ENCODE peak calls at places on chromosome 1, in four cellular contexts. L, R, F and O are unnamed samples.

GRCh38 chr1:164841723-164842465 is 282.9 kb downstream of the PBX1 start:
- ATAC-seq in R (no peak), L (no peak), F (no peak), O (no peak)

GRCh38 chr1:155184835-155185782 is 11.5 kb downstream of the TRIM46 start:
- ATAC-seq in F (peak; percentile 70), R (no peak), L (no peak), O (no peak)

GRCh38 chr1:217494767-217495166 is 136.1 kb downstream of the GPATCH2 start:
- ATAC-seq in L (no peak), F (no peak), R (no peak), O (no peak)

GRCh38 chr1:67005068-67005467 is 48.9 kb downstream of the SLC35D1 start:
- ATAC-seq in R (no peak), F (no peak), L (no peak), O (no peak)

GRCh38 chr1:110203021-110203661 is 7.0 kb upstream of the KCNC4 start:
- ATAC-seq in R (peak; percentile 76), L (peak; percentile 75), F (peak; percentile 50), O (peak; percentile 62)

GRCh38 chr1:164611754-164612642 is 53.0 kb downstream of the PBX1 start:
- ATAC-seq in F (peak; percentile 99), L (no peak), R (no peak), O (no peak)

GRCh38 chr1:172269084-172269483 is 151.4 kb upstream of the C1orf105 start:
- ATAC-seq in L (no peak), R (no peak), F (peak; percentile 92), O (no peak)

GRCh38 chr1:173297798-173298391 is 90.8 kb upstream of the TNFSF4 start:
- ATAC-seq in R (no peak), L (peak; percentile 93), F (no peak), O (peak; percentile 87)

GRCh38 chr1:28853033-28853742 is 41.2 kb downstream of the OPRD1 start:
- ATAC-seq in F (no peak), R (no peak), L (no peak), O (no peak)

GRCh38 chr1:94947453-94947852 is 20.5 kb upstream of the CNN3 start:
- ATAC-seq in F (no peak), R (no peak), L (no peak), O (no peak)

GRCh38 chr1:85583355-85584263 is 3.0 kb downstream of the CCN1 start:
- ATAC-seq in L (no peak), R (no peak), F (no peak), O (no peak)

GRCh38 chr1:66343569-66344325 is 190.2 kb upstream of the SGIP1 start:
- ATAC-seq in L (no peak), R (no peak), F (no peak), O (no peak)

GRCh38 chr1:27664291-27664690 is 7.7 kb downstream of the IFI6 start:
- ATAC-seq in R (no peak), F (no peak), L (no peak), O (no peak)

GRCh38 chr1:60988827-60989363 is 93.5 kb upstream of the NFIA start:
- ATAC-seq in F (no peak), R (no peak), L (no peak), O (no peak)

GRCh38 chr1:228045405-228045804 is 37.1 kb upstream of the ARF1 start:
- ATAC-seq in L (no peak), R (no peak), F (no peak), O (no peak)

GRCh38 chr1:7856345-7856744 is 3.5 kb upstream of the UTS2 start:
- ATAC-seq in F (peak; percentile 88), R (no peak), L (no peak), O (no peak)

GRCh38 chr1:25673962-25674928 is 57.7 kb downstream of the MAN1C1 start:
- ATAC-seq in F (no peak), L (no peak), R (no peak), O (no peak)

GRCh38 chr1:80181418-80181817 is 1174.9 kb upstream of the ADGRL4 start:
- ATAC-seq in R (no peak), L (no peak), F (no peak), O (no peak)

GRCh38 chr1:107926436-107927080 is 38.4 kb downstream of the VAV3 start:
- ATAC-seq in L (peak; percentile 50), F (no peak), R (no peak), O (no peak)

GRCh38 chr1:119544165-119544762 is 37.3 kb downstream of the HSD3B1 start:
- ATAC-seq in F (peak; percentile 87), R (no peak), L (no peak), O (no peak)

GRCh38 chr1:40712997-40713396 is 21.5 kb downstream of the NFYC start:
- ATAC-seq in L (peak; percentile 31), R (no peak), F (no peak), O (no peak)

GRCh38 chr1:10236405-10237156 is 26.2 kb downstream of the KIF1B start:
- ATAC-seq in R (no peak), F (no peak), L (no peak), O (peak; percentile 17)

GRCh38 chr1:194705123-194705522 is 1518.7 kb upstream of the B3GALT2 start:
- ATAC-seq in L (no peak), R (no peak), F (no peak), O (no peak)

GRCh38 chr1:164675342-164675904 is 116.4 kb downstream of the PBX1 start:
- ATAC-seq in F (no peak), L (no peak), R (no peak), O (no peak)

GRCh38 chr1:234372011-234372757 is 1.1 kb upstream of the COA6 start:
- ATAC-seq in R (no peak), L (no peak), F (no peak), O (no peak)

GRCh38 chr1:219442575-219442974 is 170.3 kb downstream of the ZC3H11B start:
- ATAC-seq in L (no peak), F (no peak), R (no peak), O (no peak)

GRCh38 chr1:247517795-247518612 is 18.2 kb downstream of the OR2C3 start:
- ATAC-seq in R (no peak), L (no peak), F (no peak), O (no peak)

GRCh38 chr1:220791287-220791686 is 4.6 kb downstream of the MTARC1 start:
- ATAC-seq in R (no peak), L (no peak), F (no peak), O (no peak)

GRCh38 chr1:206909883-206910318 is 11.8 kb downstream of the FCMR start:
- ATAC-seq in F (peak; percentile 8), R (no peak), L (no peak), O (no peak)

GRCh38 chr1:23958810-23959460 is 693 bp upstream of the PNRC2 start:
- ATAC-seq in R (peak; percentile 80), F (peak; percentile 85), L (peak; percentile 85), O (peak; percentile 86)

GRCh38 chr1:1946540-1946939 is 27.5 kb upstream of the TMEM52 start:
- ATAC-seq in F (no peak), L (no peak), R (no peak), O (no peak)

GRCh38 chr1:211335507-211336157 is 9.0 kb downstream of the TRAF5 start:
- ATAC-seq in F (no peak), R (peak; percentile 62), L (peak; percentile 60), O (no peak)

GRCh38 chr1:111448918-111449702 is at the start of the genes ATP5PB and WDR77:
- ATAC-seq in R (peak; percentile 95), F (peak; percentile 92), L (peak; percentile 96), O (peak; percentile 98)

GRCh38 chr1:208326033-208326432 is 81.8 kb upstream of the PLXNA2 start:
- ATAC-seq in R (no peak), F (no peak), L (no peak), O (no peak)